ENCODE peak calls at places on chromosomes 13 and 19, in five cellular contexts. One of them, this sample, is unnamed.

GRCh38 chr13:101289764-101290163 is 126.5 kb downstream of the NALCN start:
- DNase-seq in HEK293T: peak; percentile 7
- DNase-seq in NT2/D1: peak; percentile 38
- DNase-seq in HepG2: no peak
- DNase-seq in H1: peak; percentile 2
- DNase-seq in this sample: no peak

GRCh38 chr19:7067716-7068115 is 1.8 kb upstream of the ZNF557 start:
- DNase-seq in HEK293T: no peak
- DNase-seq in NT2/D1: no peak
- DNase-seq in HepG2: no peak
- DNase-seq in H1: no peak
- DNase-seq in this sample: no peak

GRCh38 chr13:102128216-102128800 is 273.5 kb downstream of the FGF14 start:
- DNase-seq in HEK293T: no peak
- DNase-seq in NT2/D1: no peak
- DNase-seq in HepG2: no peak
- DNase-seq in H1: no peak
- DNase-seq in this sample: no peak

GRCh38 chr19:42601811-42602443 is 7.2 kb upstream of the CEACAM8 start:
- DNase-seq in HEK293T: peak; percentile 23
- DNase-seq in NT2/D1: peak; percentile 20
- DNase-seq in HepG2: peak; percentile 9
- DNase-seq in H1: no peak
- DNase-seq in this sample: no peak

GRCh38 chr19:33702606-33703437 is 81.1 kb downstream of the CHST8 start:
- DNase-seq in HEK293T: no peak
- DNase-seq in NT2/D1: no peak
- DNase-seq in HepG2: no peak
- DNase-seq in H1: no peak
- DNase-seq in this sample: no peak

GRCh38 chr19:19107663-19108062 is 30.6 kb downstream of the TMEM161A start:
- DNase-seq in HEK293T: no peak
- DNase-seq in NT2/D1: no peak
- DNase-seq in HepG2: no peak
- DNase-seq in H1: no peak
- DNase-seq in this sample: no peak

GRCh38 chr19:56477429-56478338 is 539 bp upstream of the ZNF667 start:
- DNase-seq in HEK293T: no peak
- DNase-seq in NT2/D1: peak; percentile 75
- DNase-seq in HepG2: no peak
- DNase-seq in H1: peak; percentile 39
- DNase-seq in this sample: no peak

GRCh38 chr13:20901668-20902437 is 693 bp downstream of the XPO4 start:
- DNase-seq in HEK293T: peak; percentile 41
- DNase-seq in NT2/D1: no peak
- DNase-seq in HepG2: peak; percentile 54
- DNase-seq in H1: no peak
- DNase-seq in this sample: no peak

GRCh38 chr19:50723735-50724521 is 764 bp downstream of the CLEC11A start:
- DNase-seq in HEK293T: no peak
- DNase-seq in NT2/D1: no peak
- DNase-seq in HepG2: no peak
- DNase-seq in H1: no peak
- DNase-seq in this sample: no peak

GRCh38 chr19:55638864-55639359 is 1.9 kb upstream of the ZNF580 start:
- DNase-seq in HEK293T: peak; percentile 26
- DNase-seq in NT2/D1: no peak
- DNase-seq in HepG2: peak; percentile 66
- DNase-seq in H1: no peak
- DNase-seq in this sample: no peak

GRCh38 chr19:47598407-47599349 is 10.3 kb upstream of the BICRA start:
- DNase-seq in HEK293T: peak; percentile 68
- DNase-seq in NT2/D1: peak; percentile 65
- DNase-seq in HepG2: peak; percentile 33
- DNase-seq in H1: peak; percentile 86
- DNase-seq in this sample: no peak

DNA sequence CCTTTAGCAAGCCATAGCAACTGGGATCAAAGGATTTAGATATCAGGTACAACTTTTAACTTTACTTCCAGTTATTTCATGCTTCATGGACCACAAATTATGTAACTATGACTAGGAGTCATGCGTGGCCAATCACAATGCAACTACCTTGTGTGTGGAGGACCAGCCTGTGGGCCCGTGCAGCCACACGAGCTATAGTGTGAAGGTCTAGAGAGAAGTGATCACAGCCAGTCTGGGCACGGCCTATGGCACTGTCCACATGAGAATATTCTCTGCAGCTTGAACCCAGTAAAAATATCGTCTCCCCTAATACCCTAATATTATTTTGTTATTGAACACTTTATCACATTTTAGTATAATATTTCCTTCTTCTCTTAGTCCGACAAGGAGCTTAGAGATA is 464.9 kb upstream of the MIR17HG start:
- DNase-seq in HEK293T: no peak
- DNase-seq in NT2/D1: no peak
- DNase-seq in HepG2: no peak
- DNase-seq in H1: no peak
- DNase-seq in this sample: no peak
- TF ChIP-seq SUZ12 in HEK293T: no peak
- TF ChIP-seq SUZ12 in NT2/D1: no peak
- TF ChIP-seq SUZ12 in HepG2: no peak
- TF ChIP-seq SUZ12 in H1: no peak
- TF ChIP-seq SUZ12 in this sample: no peak

DNA sequence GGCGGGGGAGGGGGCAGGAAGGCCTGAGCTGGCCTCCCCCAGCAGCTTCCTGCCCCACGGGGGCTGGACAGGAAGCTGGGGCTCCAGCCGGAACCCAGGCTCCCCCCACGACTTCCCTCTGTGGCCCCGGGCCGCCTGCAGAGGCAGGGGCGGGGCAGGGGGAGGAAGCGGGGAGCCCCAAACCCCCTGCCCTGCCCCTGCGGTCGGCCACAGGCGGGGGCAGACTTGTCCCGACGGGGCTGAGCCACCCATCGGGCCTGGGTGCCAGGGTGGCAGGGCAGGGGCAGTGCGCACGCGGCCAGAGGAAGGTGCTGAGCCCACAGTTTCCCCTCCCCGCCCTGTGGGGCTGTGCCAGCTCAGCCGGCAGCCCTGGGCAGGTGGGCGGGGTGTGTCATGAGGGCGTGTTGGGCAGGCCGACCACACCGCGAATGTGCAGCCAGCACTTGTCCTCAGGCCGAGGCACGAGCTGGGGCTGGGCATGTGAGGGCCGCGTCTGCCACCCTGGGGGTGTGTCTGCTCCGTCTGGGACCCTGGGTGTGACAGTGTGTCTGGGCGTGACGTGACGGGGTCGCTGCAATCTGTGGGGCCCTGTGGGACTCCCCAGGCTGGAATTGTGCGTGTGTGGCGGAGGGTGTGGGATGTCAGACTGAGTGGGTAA is 17.7 kb downstream of the CCDC97 start:
- DNase-seq in HEK293T: no peak
- DNase-seq in NT2/D1: no peak
- DNase-seq in HepG2: no peak
- DNase-seq in H1: no peak
- DNase-seq in this sample: no peak
- TF ChIP-seq SUZ12 in HEK293T: no peak
- TF ChIP-seq SUZ12 in NT2/D1: no peak
- TF ChIP-seq SUZ12 in HepG2: no peak
- TF ChIP-seq SUZ12 in H1: no peak
- TF ChIP-seq SUZ12 in this sample: no peak

GRCh38 chr19:45547965-45548609 is 36.5 kb downstream of the OPA3 start:
- DNase-seq in HEK293T: peak; percentile 22
- DNase-seq in NT2/D1: no peak
- DNase-seq in HepG2: no peak
- DNase-seq in H1: no peak
- DNase-seq in this sample: no peak
- TF ChIP-seq SUZ12 in HEK293T: no peak
- TF ChIP-seq SUZ12 in NT2/D1: no peak
- TF ChIP-seq SUZ12 in HepG2: no peak
- TF ChIP-seq SUZ12 in H1: no peak
- TF ChIP-seq SUZ12 in this sample: no peak

DNA sequence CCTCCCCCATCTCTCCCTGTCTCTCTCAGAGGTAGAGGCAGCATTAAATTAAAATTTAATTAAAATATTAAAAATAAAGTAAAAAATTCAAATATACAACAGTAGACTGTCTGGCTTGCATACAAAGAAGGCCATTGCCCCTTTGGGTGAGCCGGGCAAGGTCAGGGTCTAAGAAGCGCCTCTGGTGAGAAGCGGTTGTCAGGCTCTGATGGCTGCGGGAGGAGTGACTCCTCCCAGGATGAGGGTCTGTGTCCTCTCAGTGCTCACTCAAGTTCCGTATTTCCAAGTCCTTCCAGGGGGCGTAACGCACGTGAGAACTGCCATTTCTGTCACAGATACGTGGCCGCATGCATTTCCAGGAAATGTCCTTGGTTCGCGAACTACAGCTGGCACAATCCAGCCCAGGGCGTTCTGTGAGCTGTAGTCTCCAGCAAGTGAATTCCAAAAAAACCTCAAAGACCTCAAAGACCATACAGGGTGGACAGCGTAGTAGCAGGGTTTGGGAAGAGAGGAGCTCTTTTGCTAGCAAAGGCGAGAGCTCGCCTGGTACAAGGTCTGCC is 697 bp upstream of the ZNF181 start:
- DNase-seq in HEK293T: peak; percentile 32
- DNase-seq in NT2/D1: no peak
- DNase-seq in HepG2: peak; percentile 80
- DNase-seq in H1: peak; percentile 17
- DNase-seq in this sample: no peak
- TF ChIP-seq SUZ12 in HEK293T: no peak
- TF ChIP-seq SUZ12 in NT2/D1: no peak
- TF ChIP-seq SUZ12 in HepG2: no peak
- TF ChIP-seq SUZ12 in H1: no peak
- TF ChIP-seq SUZ12 in this sample: no peak

DNA sequence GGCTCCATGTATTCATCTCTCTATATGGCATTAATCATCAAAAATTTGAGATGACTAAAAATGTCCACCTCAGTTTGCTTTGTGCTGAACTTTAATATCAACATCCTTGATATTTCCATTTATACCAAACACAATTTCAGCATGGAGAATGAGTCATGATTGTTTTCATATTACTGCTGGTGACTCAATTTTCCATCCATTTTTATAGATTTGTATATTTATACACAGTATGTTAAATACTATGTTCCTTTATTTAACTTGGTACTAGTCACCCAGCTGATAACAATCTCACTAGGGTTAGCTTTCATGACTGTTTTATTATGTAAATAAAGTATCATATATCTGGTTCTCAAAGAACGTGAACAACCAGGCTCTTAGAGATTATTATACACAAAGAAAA is 1255.1 kb downstream of the SLITRK1 start:
- DNase-seq in HEK293T: peak; percentile 15
- DNase-seq in NT2/D1: no peak
- DNase-seq in HepG2: no peak
- DNase-seq in H1: no peak
- DNase-seq in this sample: no peak
- TF ChIP-seq SUZ12 in HEK293T: no peak
- TF ChIP-seq SUZ12 in NT2/D1: no peak
- TF ChIP-seq SUZ12 in HepG2: no peak
- TF ChIP-seq SUZ12 in H1: no peak
- TF ChIP-seq SUZ12 in this sample: no peak

GRCh38 chr13:19864018-19864338 is 529 bp upstream of the ZMYM5 start:
- DNase-seq in HEK293T: peak; percentile 27
- DNase-seq in NT2/D1: no peak
- DNase-seq in HepG2: no peak
- DNase-seq in H1: no peak
- DNase-seq in this sample: no peak
- TF ChIP-seq SUZ12 in HEK293T: no peak
- TF ChIP-seq SUZ12 in NT2/D1: no peak
- TF ChIP-seq SUZ12 in HepG2: no peak
- TF ChIP-seq SUZ12 in H1: no peak
- TF ChIP-seq SUZ12 in this sample: no peak

DNA sequence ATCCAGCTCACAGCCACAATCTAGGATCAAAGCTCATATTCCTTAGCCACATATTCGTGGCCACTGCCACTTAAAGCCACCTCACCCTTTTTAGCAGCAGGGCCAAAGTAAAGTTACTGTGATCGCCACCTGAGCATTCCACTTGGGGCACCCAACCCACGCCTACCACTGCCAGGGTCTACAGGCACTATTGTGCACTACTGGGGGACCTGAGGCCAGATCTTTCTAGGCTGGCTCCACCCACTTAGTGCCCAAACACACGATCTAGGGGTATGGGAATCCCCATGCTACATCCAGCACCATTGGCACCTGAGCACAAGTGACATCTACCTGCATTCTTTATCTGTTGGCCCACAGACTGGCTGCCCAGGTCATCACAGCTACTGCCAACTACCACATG is 517.9 kb upstream of the PRR20A start:
- DNase-seq in HEK293T: no peak
- DNase-seq in NT2/D1: no peak
- DNase-seq in HepG2: no peak
- DNase-seq in H1: no peak
- DNase-seq in this sample: no peak
- TF ChIP-seq SUZ12 in HEK293T: no peak
- TF ChIP-seq SUZ12 in NT2/D1: no peak
- TF ChIP-seq SUZ12 in HepG2: no peak
- TF ChIP-seq SUZ12 in H1: no peak
- TF ChIP-seq SUZ12 in this sample: no peak